ENCODE peak calls at places on chromosome 21, in seven cellular contexts. O is CD8-positive, alpha-beta memory T cell; D is trophoblast cell; Z is PC-3; W is right cardiac atrium; C is GM23248; R is HCT116. K is an unnamed sample. For H3K27me3 and H3K9me3, the result is how much of the 10 kb centered on the place peaks cover.

GRCh38 chr21:27796106-27796505 is 829.2 kb upstream of the ADAMTS5 start:
- DNase-seq in D (no peak), C (peak), Z (no peak), O (no peak), R (no peak), W (no peak), K (no peak)

GRCh38 chr21:45947716-45948255 is 33.8 kb upstream of the COL6A1 start:
- DNase-seq in Z (no peak), W (no peak), O (no peak), R (no peak), D (no peak), C (no peak), K (no peak)

GRCh38 chr21:33022489-33022827 is 3.3 kb upstream of the OLIG2 start:
- DNase-seq in R (no peak), Z (no peak), D (no peak), W (no peak), C (no peak), O (no peak), K (no peak)

GRCh38 chr21:46182548-46183336 is 1.5 kb downstream of the SPATC1L start:
- DNase-seq in C (peak), R (no peak), W (peak), D (peak), O (no peak), Z (no peak), K (no peak)

GRCh38 chr21:40191616-40192015 is 324.4 kb downstream of the PCP4 start:
- DNase-seq in D (peak), C (no peak), W (no peak), R (no peak), Z (no peak), O (no peak), K (no peak)

GRCh38 chr21:46507562-46507961 is 48.9 kb downstream of the DIP2A start:
- DNase-seq in W (no peak), Z (no peak), C (no peak), R (no peak), D (no peak), O (no peak), K (no peak)

GRCh38 chr21:27346041-27346448 is 379.2 kb upstream of the ADAMTS5 start:
- DNase-seq in Z (peak), D (no peak), C (peak), W (no peak), O (no peak), R (no peak), K (no peak)

GRCh38 chr21:32094792-32095191 is 184.1 kb downstream of the MIS18A start:
- DNase-seq in D (peak), C (peak), O (no peak), R (peak), W (no peak), Z (peak), K (no peak)

GRCh38 chr21:37009740-37010341 is 3.3 kb downstream of the RIPPLY3 start:
- DNase-seq in D (peak), Z (peak), O (peak), W (peak), C (peak), R (peak), K (peak)
- H3K4me3 ChIP-seq in D (no peak), Z (peak), O (no peak), W (no peak), C (peak), R (peak), K (peak)

GRCh38 chr21:41755258-41755933 is 11.5 kb downstream of the RIPK4 start:
- DNase-seq in O (no peak), Z (no peak), W (no peak), D (peak), C (no peak), R (no peak), K (no peak)
- H3K27me3 ChIP-seq in O (under half), Z (under half), W (under half), D (under half), C (under half), R (under half), K (under half)

GRCh38 chr21:29581393-29581792 is 282.7 kb downstream of the BACH1 start:
- DNase-seq in Z (no peak), W (no peak), D (no peak), R (no peak), O (no peak), C (no peak), K (no peak)
- H3K9me3 ChIP-seq in Z (under half), W (under half), D (under half), R (under half), O (under half), C (under half), K (under half)

GRCh38 chr21:41763398-41763931 is 3.4 kb downstream of the RIPK4 start:
- DNase-seq in O (no peak), D (peak), C (no peak), R (no peak), Z (peak), W (no peak), K (no peak)
- H3K4me3 ChIP-seq in O (no peak), D (no peak), C (no peak), R (no peak), Z (peak), W (no peak), K (no peak)

GRCh38 chr21:34936874-34937563 is 112.1 kb downstream of the RUNX1 start:
- DNase-seq in D (no peak), O (no peak), C (peak), R (no peak), Z (peak), W (no peak), K (no peak)
- H3K27me3 ChIP-seq in D (under half), O (under half), C (under half), R (under half), Z (under half), W (under half), K (under half)

DNA sequence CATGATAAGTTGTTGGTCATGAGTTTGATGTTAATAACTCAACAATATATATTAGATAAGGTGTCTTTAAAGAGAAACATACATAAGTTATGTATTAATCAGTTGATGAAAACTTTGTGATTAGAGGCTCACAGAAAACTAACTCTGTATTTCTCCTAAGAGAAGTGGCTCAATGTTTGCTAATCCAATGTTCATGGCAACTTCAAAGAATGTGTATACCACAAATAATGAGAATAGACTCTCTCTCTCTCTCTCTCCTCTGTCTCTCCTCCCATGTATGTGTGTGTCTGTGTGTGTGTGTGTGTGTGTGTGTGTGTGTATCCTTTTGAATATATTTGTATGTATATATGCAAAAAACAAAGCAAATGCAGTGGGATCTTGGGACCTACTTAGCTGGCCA is 1304.9 kb downstream of the MRPL39 start:
- DNase-seq in W (no peak), C (no peak), O (no peak), Z (no peak), D (no peak), R (no peak), K (no peak)
- H3K9me3 ChIP-seq in W (under half), C (under half), O (under half), Z (under half), D (under half), R (under half), K (under half)

GRCh38 chr21:15060776-15061175 is 4.0 kb downstream of the NRIP1 start:
- DNase-seq in R (no peak), D (peak), O (no peak), W (no peak), Z (peak), C (peak), K (no peak)
- H3K4me3 ChIP-seq in R (peak), D (no peak), O (no peak), W (no peak), Z (peak), C (peak), K (no peak)

GRCh38 chr21:14762734-14763694 is 216.9 kb upstream of the SAMSN1 start:
- DNase-seq in W (no peak), C (no peak), R (no peak), O (no peak), Z (no peak), D (no peak), K (no peak)
- H3K27me3 ChIP-seq in W (under half), C (under half), R (under half), O (under half), Z (under half), D (under half), K (under half)

DNA sequence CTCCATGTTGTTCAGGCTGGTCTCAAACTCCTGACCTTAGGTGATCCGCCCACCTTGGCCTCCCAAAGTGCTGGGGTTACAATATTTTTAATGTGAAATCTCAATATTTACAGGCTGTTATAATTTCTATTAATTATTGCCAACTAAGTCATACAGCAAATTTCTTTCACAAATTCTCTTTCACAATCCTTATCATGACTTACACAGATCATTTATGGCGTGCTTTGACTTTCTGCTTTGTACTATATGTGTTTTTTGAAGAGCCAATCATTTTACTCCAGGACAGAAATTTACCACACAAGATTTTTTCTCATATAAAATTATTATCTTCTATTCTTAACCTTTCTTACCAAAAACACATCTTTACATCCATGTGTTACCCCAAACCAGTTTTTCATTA is 1729.9 kb downstream of the NCAM2 start:
- DNase-seq in Z (peak), C (no peak), O (no peak), W (no peak), D (no peak), R (no peak), K (no peak)
- H3K9me3 ChIP-seq in Z (under half), C (under half), O (under half), W (under half), D (under half), R (under half), K (under half)

GRCh38 chr21:34343347-34344057 is 20.3 kb upstream of the KCNE2 start:
- DNase-seq in R (no peak), Z (no peak), W (no peak), D (no peak), C (no peak), O (no peak), K (no peak)

GRCh38 chr21:34345091-34345871 is 18.5 kb upstream of the KCNE2 start:
- DNase-seq in W (no peak), Z (no peak), O (no peak), D (no peak), C (peak), R (no peak), K (no peak)

GRCh38 chr21:34344584-34344983 is 19.2 kb upstream of the KCNE2 start:
- DNase-seq in O (no peak), D (no peak), C (peak), W (no peak), R (no peak), Z (no peak), K (no peak)

GRCh38 chr21:34342476-34342875 is 21.3 kb upstream of the KCNE2 start:
- DNase-seq in Z (no peak), O (no peak), C (no peak), D (no peak), W (no peak), R (no peak), K (no peak)

DNA sequence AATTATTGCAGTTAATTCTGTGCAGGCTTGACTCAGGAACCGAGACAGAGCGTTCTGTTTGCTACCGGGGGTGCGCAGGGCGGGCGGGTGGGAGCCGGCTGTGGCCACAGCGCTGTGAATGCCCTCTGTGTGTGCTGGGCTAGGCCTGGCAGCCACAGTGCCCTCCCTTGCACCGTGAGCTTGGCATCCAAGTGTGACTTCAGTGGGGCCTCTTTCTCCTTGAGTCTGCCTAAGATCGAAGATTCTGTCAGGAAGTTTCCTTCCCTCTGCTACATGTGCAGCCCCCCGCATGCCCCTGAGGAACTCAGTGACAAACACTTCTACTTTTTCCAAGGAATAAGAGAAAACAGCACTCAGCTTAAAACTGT is 19.8 kb upstream of the KCNE2 start:
- DNase-seq in W (no peak), D (no peak), C (no peak), O (no peak), R (no peak), Z (no peak), K (no peak)
- H3K4me3 ChIP-seq in W (no peak), D (no peak), C (no peak), O (no peak), R (no peak), Z (no peak), K (no peak)